ENCODE peak calls at places on chromosomes 7 and 10, in six cellular contexts. One of them, this sample, is unnamed.

GRCh38 chr10:69647101-69647500 is 17.1 kb downstream of the FAM241B start:
- DNase-seq in mesenchymal stem cell: no peak
- DNase-seq in activated CD8-positive, alpha-beta T cell treated with anti-CD3 and anti-CD28 coated beads, Interleukin-2, amount 10 ng/mL, durations not matched to agents 7 days and 5 days: no peak
- DNase-seq in midbrain: no peak
- DNase-seq in stimulated activated CD4-positive, alpha-beta T cell treated with anti-CD3 and anti-CD28 coated beads, Interleukin-1b, Interleukin-23, amount 100 ng/mL, for 4 hours: no peak
- DNase-seq in H7: no peak
- DNase-seq in this sample: no peak

GRCh38 chr7:14854471-14854870 is 48.1 kb downstream of the DGKB start:
- DNase-seq in H7: no peak
- DNase-seq in mesenchymal stem cell: no peak
- DNase-seq in midbrain: no peak
- DNase-seq in activated CD8-positive, alpha-beta T cell treated with anti-CD3 and anti-CD28 coated beads, Interleukin-2, amount 10 ng/mL, durations not matched to agents 7 days and 5 days: no peak
- DNase-seq in stimulated activated CD4-positive, alpha-beta T cell treated with anti-CD3 and anti-CD28 coated beads, Interleukin-1b, Interleukin-23, amount 100 ng/mL, for 4 hours: no peak
- DNase-seq in this sample: no peak

GRCh38 chr7:47405921-47406765 is 175.8 kb downstream of the TNS3 start:
- DNase-seq in H7: no peak
- DNase-seq in mesenchymal stem cell: peak; percentile 50
- DNase-seq in stimulated activated CD4-positive, alpha-beta T cell treated with anti-CD3 and anti-CD28 coated beads, Interleukin-1b, Interleukin-23, amount 100 ng/mL, for 4 hours: no peak
- DNase-seq in midbrain: peak; percentile 17
- DNase-seq in activated CD8-positive, alpha-beta T cell treated with anti-CD3 and anti-CD28 coated beads, Interleukin-2, amount 10 ng/mL, durations not matched to agents 7 days and 5 days: no peak
- DNase-seq in this sample: peak; percentile 78

GRCh38 chr10:32413513-32413912 is 32.4 kb upstream of the CCDC7 start:
- DNase-seq in midbrain: no peak
- DNase-seq in stimulated activated CD4-positive, alpha-beta T cell treated with anti-CD3 and anti-CD28 coated beads, Interleukin-1b, Interleukin-23, amount 100 ng/mL, for 4 hours: peak; percentile 7
- DNase-seq in activated CD8-positive, alpha-beta T cell treated with anti-CD3 and anti-CD28 coated beads, Interleukin-2, amount 10 ng/mL, durations not matched to agents 7 days and 5 days: no peak
- DNase-seq in H7: no peak
- DNase-seq in mesenchymal stem cell: peak; percentile 82
- DNase-seq in this sample: peak; percentile 95

GRCh38 chr7:90594791-90595317 is 1.3 kb upstream of the CDK14 start:
- DNase-seq in stimulated activated CD4-positive, alpha-beta T cell treated with anti-CD3 and anti-CD28 coated beads, Interleukin-1b, Interleukin-23, amount 100 ng/mL, for 4 hours: no peak
- DNase-seq in midbrain: peak; percentile 15
- DNase-seq in activated CD8-positive, alpha-beta T cell treated with anti-CD3 and anti-CD28 coated beads, Interleukin-2, amount 10 ng/mL, durations not matched to agents 7 days and 5 days: no peak
- DNase-seq in H7: peak; percentile 59
- DNase-seq in mesenchymal stem cell: peak; percentile 73
- DNase-seq in this sample: peak; percentile 88

GRCh38 chr7:33832326-33832725 is 73.0 kb upstream of the BMPER start:
- DNase-seq in activated CD8-positive, alpha-beta T cell treated with anti-CD3 and anti-CD28 coated beads, Interleukin-2, amount 10 ng/mL, durations not matched to agents 7 days and 5 days: no peak
- DNase-seq in stimulated activated CD4-positive, alpha-beta T cell treated with anti-CD3 and anti-CD28 coated beads, Interleukin-1b, Interleukin-23, amount 100 ng/mL, for 4 hours: no peak
- DNase-seq in H7: no peak
- DNase-seq in mesenchymal stem cell: no peak
- DNase-seq in midbrain: no peak
- DNase-seq in this sample: no peak

GRCh38 chr7:132519936-132520335 is 56.3 kb downstream of the PLXNA4 start:
- DNase-seq in stimulated activated CD4-positive, alpha-beta T cell treated with anti-CD3 and anti-CD28 coated beads, Interleukin-1b, Interleukin-23, amount 100 ng/mL, for 4 hours: no peak
- DNase-seq in H7: no peak
- DNase-seq in activated CD8-positive, alpha-beta T cell treated with anti-CD3 and anti-CD28 coated beads, Interleukin-2, amount 10 ng/mL, durations not matched to agents 7 days and 5 days: no peak
- DNase-seq in midbrain: no peak
- DNase-seq in mesenchymal stem cell: no peak
- DNase-seq in this sample: no peak

GRCh38 chr10:49349390-49349789 is 46.5 kb downstream of the DRGX start:
- DNase-seq in stimulated activated CD4-positive, alpha-beta T cell treated with anti-CD3 and anti-CD28 coated beads, Interleukin-1b, Interleukin-23, amount 100 ng/mL, for 4 hours: no peak
- DNase-seq in activated CD8-positive, alpha-beta T cell treated with anti-CD3 and anti-CD28 coated beads, Interleukin-2, amount 10 ng/mL, durations not matched to agents 7 days and 5 days: no peak
- DNase-seq in H7: no peak
- DNase-seq in mesenchymal stem cell: no peak
- DNase-seq in midbrain: no peak
- DNase-seq in this sample: no peak

GRCh38 chr7:157932498-157933218 is 595.9 kb downstream of the DNAJB6 start:
- DNase-seq in mesenchymal stem cell: peak; percentile 3
- DNase-seq in activated CD8-positive, alpha-beta T cell treated with anti-CD3 and anti-CD28 coated beads, Interleukin-2, amount 10 ng/mL, durations not matched to agents 7 days and 5 days: peak; percentile 23
- DNase-seq in stimulated activated CD4-positive, alpha-beta T cell treated with anti-CD3 and anti-CD28 coated beads, Interleukin-1b, Interleukin-23, amount 100 ng/mL, for 4 hours: no peak
- DNase-seq in midbrain: no peak
- DNase-seq in H7: no peak
- DNase-seq in this sample: peak; percentile 7

GRCh38 chr7:125927556-125927955 is 997.9 kb upstream of the POT1 start:
- DNase-seq in midbrain: no peak
- DNase-seq in mesenchymal stem cell: no peak
- DNase-seq in stimulated activated CD4-positive, alpha-beta T cell treated with anti-CD3 and anti-CD28 coated beads, Interleukin-1b, Interleukin-23, amount 100 ng/mL, for 4 hours: no peak
- DNase-seq in activated CD8-positive, alpha-beta T cell treated with anti-CD3 and anti-CD28 coated beads, Interleukin-2, amount 10 ng/mL, durations not matched to agents 7 days and 5 days: no peak
- DNase-seq in H7: no peak
- DNase-seq in this sample: no peak

GRCh38 chr10:24536653-24537052 is 187.0 kb downstream of the ARHGAP21 start:
- DNase-seq in mesenchymal stem cell: no peak
- DNase-seq in midbrain: no peak
- DNase-seq in H7: no peak
- DNase-seq in stimulated activated CD4-positive, alpha-beta T cell treated with anti-CD3 and anti-CD28 coated beads, Interleukin-1b, Interleukin-23, amount 100 ng/mL, for 4 hours: no peak
- DNase-seq in activated CD8-positive, alpha-beta T cell treated with anti-CD3 and anti-CD28 coated beads, Interleukin-2, amount 10 ng/mL, durations not matched to agents 7 days and 5 days: no peak
- DNase-seq in this sample: no peak

GRCh38 chr7:36852017-36852416 is 127.7 kb upstream of the AOAH start:
- DNase-seq in H7: no peak
- DNase-seq in stimulated activated CD4-positive, alpha-beta T cell treated with anti-CD3 and anti-CD28 coated beads, Interleukin-1b, Interleukin-23, amount 100 ng/mL, for 4 hours: no peak
- DNase-seq in midbrain: no peak
- DNase-seq in activated CD8-positive, alpha-beta T cell treated with anti-CD3 and anti-CD28 coated beads, Interleukin-2, amount 10 ng/mL, durations not matched to agents 7 days and 5 days: no peak
- DNase-seq in mesenchymal stem cell: no peak
- DNase-seq in this sample: no peak

GRCh38 chr10:108556176-108556575 is 1367.1 kb downstream of the XPNPEP1 start:
- DNase-seq in stimulated activated CD4-positive, alpha-beta T cell treated with anti-CD3 and anti-CD28 coated beads, Interleukin-1b, Interleukin-23, amount 100 ng/mL, for 4 hours: no peak
- DNase-seq in activated CD8-positive, alpha-beta T cell treated with anti-CD3 and anti-CD28 coated beads, Interleukin-2, amount 10 ng/mL, durations not matched to agents 7 days and 5 days: no peak
- DNase-seq in midbrain: no peak
- DNase-seq in mesenchymal stem cell: no peak
- DNase-seq in H7: no peak
- DNase-seq in this sample: peak; percentile 30

GRCh38 chr7:41763626-41764025 is 60.7 kb upstream of the INHBA start:
- DNase-seq in mesenchymal stem cell: no peak
- DNase-seq in activated CD8-positive, alpha-beta T cell treated with anti-CD3 and anti-CD28 coated beads, Interleukin-2, amount 10 ng/mL, durations not matched to agents 7 days and 5 days: no peak
- DNase-seq in midbrain: no peak
- DNase-seq in H7: no peak
- DNase-seq in stimulated activated CD4-positive, alpha-beta T cell treated with anti-CD3 and anti-CD28 coated beads, Interleukin-1b, Interleukin-23, amount 100 ng/mL, for 4 hours: no peak
- DNase-seq in this sample: no peak

GRCh38 chr7:108026647-108027046 is 23.7 kb upstream of the LAMB1 start:
- DNase-seq in H7: no peak
- DNase-seq in activated CD8-positive, alpha-beta T cell treated with anti-CD3 and anti-CD28 coated beads, Interleukin-2, amount 10 ng/mL, durations not matched to agents 7 days and 5 days: no peak
- DNase-seq in mesenchymal stem cell: no peak
- DNase-seq in midbrain: no peak
- DNase-seq in stimulated activated CD4-positive, alpha-beta T cell treated with anti-CD3 and anti-CD28 coated beads, Interleukin-1b, Interleukin-23, amount 100 ng/mL, for 4 hours: no peak
- DNase-seq in this sample: no peak

GRCh38 chr10:120005408-120006280 is 113.1 kb downstream of the SEC23IP start:
- DNase-seq in mesenchymal stem cell: no peak
- DNase-seq in midbrain: peak; percentile 22
- DNase-seq in stimulated activated CD4-positive, alpha-beta T cell treated with anti-CD3 and anti-CD28 coated beads, Interleukin-1b, Interleukin-23, amount 100 ng/mL, for 4 hours: no peak
- DNase-seq in activated CD8-positive, alpha-beta T cell treated with anti-CD3 and anti-CD28 coated beads, Interleukin-2, amount 10 ng/mL, durations not matched to agents 7 days and 5 days: no peak
- DNase-seq in H7: peak; percentile 23
- DNase-seq in this sample: peak; percentile 11

GRCh38 chr7:156892086-156892800 is 740 bp downstream of the LMBR1 start:
- DNase-seq in midbrain: no peak
- DNase-seq in H7: peak; percentile 90
- DNase-seq in stimulated activated CD4-positive, alpha-beta T cell treated with anti-CD3 and anti-CD28 coated beads, Interleukin-1b, Interleukin-23, amount 100 ng/mL, for 4 hours: peak; percentile 55
- DNase-seq in activated CD8-positive, alpha-beta T cell treated with anti-CD3 and anti-CD28 coated beads, Interleukin-2, amount 10 ng/mL, durations not matched to agents 7 days and 5 days: peak; percentile 74
- DNase-seq in mesenchymal stem cell: peak; percentile 20
- DNase-seq in this sample: no peak

GRCh38 chr7:5689118-5689517 is 92.3 kb downstream of the RNF216 start:
- DNase-seq in stimulated activated CD4-positive, alpha-beta T cell treated with anti-CD3 and anti-CD28 coated beads, Interleukin-1b, Interleukin-23, amount 100 ng/mL, for 4 hours: peak; percentile 39
- DNase-seq in midbrain: no peak
- DNase-seq in H7: no peak
- DNase-seq in mesenchymal stem cell: peak; percentile 62
- DNase-seq in activated CD8-positive, alpha-beta T cell treated with anti-CD3 and anti-CD28 coated beads, Interleukin-2, amount 10 ng/mL, durations not matched to agents 7 days and 5 days: peak; percentile 71
- DNase-seq in this sample: peak; percentile 62

GRCh38 chr10:16856567-16856966 is 39.3 kb upstream of the RSU1 start:
- DNase-seq in activated CD8-positive, alpha-beta T cell treated with anti-CD3 and anti-CD28 coated beads, Interleukin-2, amount 10 ng/mL, durations not matched to agents 7 days and 5 days: no peak
- DNase-seq in stimulated activated CD4-positive, alpha-beta T cell treated with anti-CD3 and anti-CD28 coated beads, Interleukin-1b, Interleukin-23, amount 100 ng/mL, for 4 hours: no peak
- DNase-seq in mesenchymal stem cell: peak; percentile 63
- DNase-seq in H7: peak; percentile 24
- DNase-seq in midbrain: no peak
- DNase-seq in this sample: peak; percentile 86

GRCh38 chr10:77403761-77404160 is 233.8 kb downstream of the KCNMA1 start:
- DNase-seq in activated CD8-positive, alpha-beta T cell treated with anti-CD3 and anti-CD28 coated beads, Interleukin-2, amount 10 ng/mL, durations not matched to agents 7 days and 5 days: no peak
- DNase-seq in stimulated activated CD4-positive, alpha-beta T cell treated with anti-CD3 and anti-CD28 coated beads, Interleukin-1b, Interleukin-23, amount 100 ng/mL, for 4 hours: no peak
- DNase-seq in mesenchymal stem cell: no peak
- DNase-seq in H7: peak; percentile 36
- DNase-seq in midbrain: no peak
- DNase-seq in this sample: no peak

GRCh38 chr10:62919776-62920175 is 103.6 kb upstream of the EGR2 start:
- DNase-seq in H7: no peak
- DNase-seq in stimulated activated CD4-positive, alpha-beta T cell treated with anti-CD3 and anti-CD28 coated beads, Interleukin-1b, Interleukin-23, amount 100 ng/mL, for 4 hours: no peak
- DNase-seq in activated CD8-positive, alpha-beta T cell treated with anti-CD3 and anti-CD28 coated beads, Interleukin-2, amount 10 ng/mL, durations not matched to agents 7 days and 5 days: no peak
- DNase-seq in midbrain: no peak
- DNase-seq in mesenchymal stem cell: no peak
- DNase-seq in this sample: no peak

GRCh38 chr7:29494350-29494749 is 69.3 kb upstream of the PRR15 start:
- DNase-seq in midbrain: no peak
- DNase-seq in stimulated activated CD4-positive, alpha-beta T cell treated with anti-CD3 and anti-CD28 coated beads, Interleukin-1b, Interleukin-23, amount 100 ng/mL, for 4 hours: no peak
- DNase-seq in activated CD8-positive, alpha-beta T cell treated with anti-CD3 and anti-CD28 coated beads, Interleukin-2, amount 10 ng/mL, durations not matched to agents 7 days and 5 days: no peak
- DNase-seq in H7: no peak
- DNase-seq in mesenchymal stem cell: peak; percentile 35
- DNase-seq in this sample: peak; percentile 78

GRCh38 chr10:123640016-123640535 is 26.1 kb upstream of the GPR26 start:
- DNase-seq in stimulated activated CD4-positive, alpha-beta T cell treated with anti-CD3 and anti-CD28 coated beads, Interleukin-1b, Interleukin-23, amount 100 ng/mL, for 4 hours: no peak
- DNase-seq in mesenchymal stem cell: no peak
- DNase-seq in midbrain: no peak
- DNase-seq in activated CD8-positive, alpha-beta T cell treated with anti-CD3 and anti-CD28 coated beads, Interleukin-2, amount 10 ng/mL, durations not matched to agents 7 days and 5 days: no peak
- DNase-seq in H7: peak; percentile 77
- DNase-seq in this sample: no peak

GRCh38 chr7:100567045-100567730 is 6.5 kb downstream of the SAP25 start:
- DNase-seq in midbrain: no peak
- DNase-seq in mesenchymal stem cell: peak; percentile 22
- DNase-seq in H7: peak; percentile 43
- DNase-seq in stimulated activated CD4-positive, alpha-beta T cell treated with anti-CD3 and anti-CD28 coated beads, Interleukin-1b, Interleukin-23, amount 100 ng/mL, for 4 hours: no peak
- DNase-seq in activated CD8-positive, alpha-beta T cell treated with anti-CD3 and anti-CD28 coated beads, Interleukin-2, amount 10 ng/mL, durations not matched to agents 7 days and 5 days: no peak
- DNase-seq in this sample: no peak

GRCh38 chr10:5963591-5963990 is 13.8 kb downstream of the IL15RA start:
- DNase-seq in H7: no peak
- DNase-seq in activated CD8-positive, alpha-beta T cell treated with anti-CD3 and anti-CD28 coated beads, Interleukin-2, amount 10 ng/mL, durations not matched to agents 7 days and 5 days: no peak
- DNase-seq in stimulated activated CD4-positive, alpha-beta T cell treated with anti-CD3 and anti-CD28 coated beads, Interleukin-1b, Interleukin-23, amount 100 ng/mL, for 4 hours: no peak
- DNase-seq in mesenchymal stem cell: no peak
- DNase-seq in midbrain: no peak
- DNase-seq in this sample: no peak

GRCh38 chr7:131525820-131526219 is 30.6 kb downstream of the PODXL start:
- DNase-seq in stimulated activated CD4-positive, alpha-beta T cell treated with anti-CD3 and anti-CD28 coated beads, Interleukin-1b, Interleukin-23, amount 100 ng/mL, for 4 hours: no peak
- DNase-seq in mesenchymal stem cell: no peak
- DNase-seq in H7: no peak
- DNase-seq in activated CD8-positive, alpha-beta T cell treated with anti-CD3 and anti-CD28 coated beads, Interleukin-2, amount 10 ng/mL, durations not matched to agents 7 days and 5 days: no peak
- DNase-seq in midbrain: no peak
- DNase-seq in this sample: no peak

GRCh38 chr10:74307061-74307651 is 156.1 kb downstream of the ADK start:
- DNase-seq in midbrain: no peak
- DNase-seq in mesenchymal stem cell: no peak
- DNase-seq in stimulated activated CD4-positive, alpha-beta T cell treated with anti-CD3 and anti-CD28 coated beads, Interleukin-1b, Interleukin-23, amount 100 ng/mL, for 4 hours: no peak
- DNase-seq in H7: no peak
- DNase-seq in activated CD8-positive, alpha-beta T cell treated with anti-CD3 and anti-CD28 coated beads, Interleukin-2, amount 10 ng/mL, durations not matched to agents 7 days and 5 days: no peak
- DNase-seq in this sample: no peak

GRCh38 chr10:8444630-8445029 is 390.1 kb downstream of the GATA3 start:
- DNase-seq in mesenchymal stem cell: peak; percentile 1
- DNase-seq in midbrain: peak; percentile 3
- DNase-seq in stimulated activated CD4-positive, alpha-beta T cell treated with anti-CD3 and anti-CD28 coated beads, Interleukin-1b, Interleukin-23, amount 100 ng/mL, for 4 hours: peak; percentile 12
- DNase-seq in activated CD8-positive, alpha-beta T cell treated with anti-CD3 and anti-CD28 coated beads, Interleukin-2, amount 10 ng/mL, durations not matched to agents 7 days and 5 days: peak; percentile 71
- DNase-seq in H7: peak; percentile 61
- DNase-seq in this sample: peak; percentile 19

GRCh38 chr10:49404321-49404878 is 8.5 kb upstream of the DRGX start:
- DNase-seq in midbrain: no peak
- DNase-seq in mesenchymal stem cell: no peak
- DNase-seq in stimulated activated CD4-positive, alpha-beta T cell treated with anti-CD3 and anti-CD28 coated beads, Interleukin-1b, Interleukin-23, amount 100 ng/mL, for 4 hours: no peak
- DNase-seq in H7: no peak
- DNase-seq in activated CD8-positive, alpha-beta T cell treated with anti-CD3 and anti-CD28 coated beads, Interleukin-2, amount 10 ng/mL, durations not matched to agents 7 days and 5 days: no peak
- DNase-seq in this sample: no peak

GRCh38 chr10:110993024-110993693 is 73.8 kb downstream of the SHOC2 start:
- DNase-seq in stimulated activated CD4-positive, alpha-beta T cell treated with anti-CD3 and anti-CD28 coated beads, Interleukin-1b, Interleukin-23, amount 100 ng/mL, for 4 hours: no peak
- DNase-seq in activated CD8-positive, alpha-beta T cell treated with anti-CD3 and anti-CD28 coated beads, Interleukin-2, amount 10 ng/mL, durations not matched to agents 7 days and 5 days: peak; percentile 59
- DNase-seq in midbrain: no peak
- DNase-seq in H7: no peak
- DNase-seq in mesenchymal stem cell: peak; percentile 80
- DNase-seq in this sample: peak; percentile 94

GRCh38 chr7:119545118-119545517 is 727.9 kb upstream of the KCND2 start:
- DNase-seq in stimulated activated CD4-positive, alpha-beta T cell treated with anti-CD3 and anti-CD28 coated beads, Interleukin-1b, Interleukin-23, amount 100 ng/mL, for 4 hours: no peak
- DNase-seq in mesenchymal stem cell: peak; percentile 22
- DNase-seq in midbrain: no peak
- DNase-seq in activated CD8-positive, alpha-beta T cell treated with anti-CD3 and anti-CD28 coated beads, Interleukin-2, amount 10 ng/mL, durations not matched to agents 7 days and 5 days: no peak
- DNase-seq in H7: no peak
- DNase-seq in this sample: peak; percentile 22